ENCODE peak calls at places on chromosomes 4 and X, in nine cellular contexts. W, Y, T, D, R, B, I, P and G are unnamed samples.

GRCh38 chr4:183438458-183439113 is 5.8 kb upstream of the CDKN2AIP start:
- DNase-seq in I (no peak), B (peak), W (no peak), D (peak), R (no peak), T (peak), P (peak), Y (no peak), G (peak)

GRCh38 chr4:1226167-1226514 is 22.8 kb downstream of the CTBP1 start:
- DNase-seq in D (no peak), I (no peak), Y (no peak), T (no peak), R (no peak), B (no peak), W (no peak), P (no peak), G (no peak)

GRCh38 chrX:115449742-115450141 is 111.2 kb upstream of the PLS3 start:
- DNase-seq in B (peak), W (no peak), T (peak), R (no peak), Y (no peak), I (no peak), P (no peak), D (peak), G (peak)

GRCh38 chr4:150673793-150674192 is 91.8 kb downstream of the MAB21L2 start:
- DNase-seq in R (no peak), D (no peak), T (no peak), W (no peak), P (no peak), Y (no peak), I (no peak), B (no peak), G (no peak)

GRCh38 chr4:37826282-37827029 is at the start of gene PGM2:
- DNase-seq in P (peak), Y (peak), I (peak), D (peak), B (peak), W (peak), R (peak), T (peak), G (peak)

GRCh38 chr4:101288365-101289145 is 58.8 kb downstream of the PPP3CA start:
- DNase-seq in D (no peak), B (no peak), T (no peak), Y (no peak), W (no peak), I (no peak), R (no peak), P (no peak), G (no peak)

GRCh38 chrX:22147214-22147613 is 115.1 kb downstream of the PHEX start:
- DNase-seq in P (no peak), R (no peak), I (no peak), B (no peak), Y (no peak), D (no peak), T (no peak), W (no peak), G (no peak)

GRCh38 chrX:20205927-20206708 is 60.6 kb downstream of the RPS6KA3 start:
- DNase-seq in Y (no peak), P (no peak), D (no peak), B (no peak), T (no peak), R (no peak), W (no peak), I (no peak), G (no peak)

GRCh38 chr4:98506462-98507132 is 151.8 kb downstream of the TSPAN5 start:
- DNase-seq in R (peak), P (no peak), Y (no peak), B (no peak), W (no peak), T (no peak), D (no peak), I (no peak), G (no peak)

GRCh38 chrX:128805236-128805635 is 718.1 kb downstream of the SMARCA1 start:
- DNase-seq in Y (no peak), T (no peak), B (no peak), R (no peak), W (no peak), D (no peak), P (no peak), I (no peak), G (no peak)

GRCh38 chrX:100743009-100743615 is 11.2 kb upstream of the SYTL4 start:
- DNase-seq in D (no peak), P (no peak), B (no peak), R (no peak), W (no peak), I (no peak), T (no peak), Y (no peak), G (peak)

GRCh38 chr4:181685911-181686310 is 557.3 kb upstream of the TENM3 start:
- DNase-seq in P (peak), B (peak), T (no peak), I (no peak), R (no peak), Y (no peak), W (no peak), D (peak), G (peak)

GRCh38 chr4:144507309-144508101 is 138.5 kb upstream of the HHIP start:
- DNase-seq in P (peak), I (no peak), B (peak), Y (no peak), T (peak), D (no peak), W (no peak), R (no peak), G (no peak)

GRCh38 chr4:54487491-54487890 is 170.3 kb upstream of the KIT start:
- DNase-seq in T (no peak), P (peak), W (no peak), R (no peak), D (no peak), Y (no peak), B (peak), I (no peak), G (peak)

GRCh38 chr4:36313687-36314086 is 32.3 kb downstream of the DTHD1 start:
- DNase-seq in Y (no peak), P (no peak), T (no peak), D (no peak), R (no peak), W (no peak), I (no peak), B (no peak), G (no peak)